ENCODE peak calls at places on chromosomes 5 and 9, in four cellular contexts. G, N, J and K are unnamed samples.

GRCh38 chr9:135198144-135198543 is 110.7 kb downstream of the OLFM1 start:
- DNase-seq in G (no peak), N (no peak), J (no peak), K (no peak)

GRCh38 chr9:20618361-20618799 is 3.9 kb downstream of the MLLT3 start:
- DNase-seq in G (no peak), N (no peak), J (no peak), K (peak)

GRCh38 chr5:17184596-17184995 is 32.8 kb upstream of the BASP1 start:
- DNase-seq in G (no peak), N (no peak), J (no peak), K (no peak)

GRCh38 chr5:94254214-94254613 is 364.2 kb downstream of the KIAA0825 start:
- DNase-seq in G (no peak), N (no peak), J (no peak), K (no peak)

GRCh38 chr5:1836176-1836890 is 35.1 kb downstream of the NDUFS6 start:
- DNase-seq in G (no peak), N (no peak), J (no peak), K (no peak)

GRCh38 chr5:172897691-172898512 is 61.3 kb upstream of the RPL26L1 start:
- DNase-seq in G (no peak), N (no peak), J (no peak), K (no peak)

GRCh38 chr5:122849746-122850145 is 4.3 kb downstream of the SNX24 start:
- DNase-seq in G (no peak), N (no peak), J (no peak), K (no peak)

GRCh38 chr5:175800656-175801081 is 70.7 kb upstream of the CPLX2 start:
- DNase-seq in G (no peak), N (no peak), J (no peak), K (peak)

GRCh38 chr5:131945551-131945882 is at the start of gene MEIKIN:
- DNase-seq in G (no peak), N (no peak), J (no peak), K (no peak)

GRCh38 chr5:9686211-9686610 is 56.1 kb upstream of the TAS2R1 start:
- DNase-seq in G (no peak), N (no peak), J (no peak), K (no peak)